ENCODE peak calls at places on chromosomes 12 and 14, in four cellular contexts. N, K, C and Z are unnamed samples. For H3K4me1, the result is how much of the 10 kb centered on the place peaks cover.

GRCh38 chr14:53044486-53044885 is 93.6 kb upstream of the FERMT2 start:
- DNase-seq in C (no peak), N (no peak), K (no peak), Z (no peak)

GRCh38 chr14:61257469-61258057 is 23.6 kb downstream of the TMEM30B start:
- DNase-seq in K (no peak), C (no peak), N (no peak), Z (no peak)

GRCh38 chr12:90569685-90570084 is 385.3 kb downstream of the CCER1 start:
- DNase-seq in C (no peak), N (no peak), K (no peak), Z (no peak)

GRCh38 chr14:54348001-54348611 is 48.7 kb upstream of the CDKN3 start:
- DNase-seq in N (no peak), C (peak), K (no peak), Z (no peak)

GRCh38 chr12:46676797-46677520 is 148.8 kb downstream of the SLC38A4 start:
- DNase-seq in K (no peak), C (no peak), N (no peak), Z (no peak)

GRCh38 chr12:12563529-12563928 is 866 bp upstream of the DUSP16 start:
- DNase-seq in K (no peak), C (no peak), N (no peak), Z (no peak)

GRCh38 chr14:32596390-32596789 is 267.3 kb downstream of the AKAP6 start:
- DNase-seq in K (no peak), N (no peak), C (no peak), Z (no peak)

GRCh38 chr14:95303107-95303506 is 16.6 kb downstream of the CLMN start:
- DNase-seq in K (no peak), C (no peak), N (no peak), Z (no peak)

GRCh38 chr14:26328766-26329165 is 269.1 kb downstream of the NOVA1 start:
- DNase-seq in N (no peak), K (no peak), C (no peak), Z (no peak)

GRCh38 chr12:104578453-104578852 is 121.7 kb downstream of the CHST11 start:
- DNase-seq in N (no peak), C (no peak), K (no peak), Z (no peak)

GRCh38 chr12:117514016-117514415 is 152.6 kb upstream of the NOS1 start:
- DNase-seq in K (no peak), C (peak), N (no peak), Z (no peak)

GRCh38 chr14:54796961-54797360 is 105.7 kb downstream of the GCH1 start:
- DNase-seq in K (peak), N (no peak), C (no peak), Z (no peak)

GRCh38 chr14:91329615-91330014 is 85.1 kb upstream of the GPR68 start:
- DNase-seq in K (no peak), N (no peak), C (no peak), Z (peak)

GRCh38 chr14:43135877-43136411 is 1371.1 kb downstream of the FSCB start:
- DNase-seq in N (peak), C (no peak), K (no peak), Z (peak)

GRCh38 chr14:106840258-106840657 is 1313.9 kb downstream of the TMEM121 start:
- DNase-seq in K (no peak), C (no peak), N (no peak), Z (no peak)

GRCh38 chr12:15534322-15534721 is 212.0 kb downstream of the PTPRO start:
- DNase-seq in C (no peak), K (no peak), N (no peak), Z (no peak)

GRCh38 chr12:31238764-31239387 is 87.1 kb downstream of the SINHCAF start:
- DNase-seq in N (peak), K (no peak), C (peak), Z (peak)

GRCh38 chr14:94394025-94394493 is 5.7 kb upstream of the SERPINA1 start:
- DNase-seq in K (no peak), C (no peak), N (no peak), Z (no peak)

GRCh38 chr12:92702754-92703679 is at the start of gene PLEKHG7:
- DNase-seq in N (no peak), K (no peak), C (no peak), Z (no peak)

GRCh38 chr12:69886715-69887114 is 61.7 kb downstream of the MYRFL start:
- DNase-seq in K (no peak), N (no peak), C (no peak), Z (no peak)

GRCh38 chr12:69885656-69886055 is 60.6 kb downstream of the MYRFL start:
- DNase-seq in K (no peak), C (no peak), N (no peak), Z (no peak)

GRCh38 chr12:69881771-69882170 is 56.7 kb downstream of the MYRFL start:
- DNase-seq in N (no peak), C (no peak), K (no peak), Z (no peak)

GRCh38 chr12:69884386-69884785 is 59.4 kb downstream of the MYRFL start:
- DNase-seq in N (no peak), C (no peak), K (no peak), Z (peak)

DNA sequence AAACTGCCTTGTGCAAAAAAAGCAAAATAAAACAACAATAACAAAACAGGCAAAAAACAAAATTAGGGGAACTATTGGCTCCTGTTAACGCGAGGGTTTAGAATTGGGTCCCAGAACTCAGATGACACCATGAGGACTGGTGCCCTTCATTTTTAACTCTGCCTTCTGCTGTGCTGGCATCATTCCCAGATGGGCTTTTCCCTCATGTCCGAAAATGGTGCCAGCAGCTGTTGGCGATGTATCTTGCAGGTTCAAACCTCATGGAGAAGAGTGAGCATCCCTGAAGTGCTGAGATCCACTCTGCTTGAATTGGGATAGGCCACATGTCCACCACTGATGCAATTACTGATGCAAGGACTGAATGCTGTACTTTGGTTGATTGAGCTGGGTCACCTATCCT is 61.1 kb downstream of the MYRFL start:
- DNase-seq in N (no peak), C (no peak), K (no peak), Z (no peak)
- H3K27ac ChIP-seq in N (no peak), C (no peak), K (no peak), Z (no peak)

DNA sequence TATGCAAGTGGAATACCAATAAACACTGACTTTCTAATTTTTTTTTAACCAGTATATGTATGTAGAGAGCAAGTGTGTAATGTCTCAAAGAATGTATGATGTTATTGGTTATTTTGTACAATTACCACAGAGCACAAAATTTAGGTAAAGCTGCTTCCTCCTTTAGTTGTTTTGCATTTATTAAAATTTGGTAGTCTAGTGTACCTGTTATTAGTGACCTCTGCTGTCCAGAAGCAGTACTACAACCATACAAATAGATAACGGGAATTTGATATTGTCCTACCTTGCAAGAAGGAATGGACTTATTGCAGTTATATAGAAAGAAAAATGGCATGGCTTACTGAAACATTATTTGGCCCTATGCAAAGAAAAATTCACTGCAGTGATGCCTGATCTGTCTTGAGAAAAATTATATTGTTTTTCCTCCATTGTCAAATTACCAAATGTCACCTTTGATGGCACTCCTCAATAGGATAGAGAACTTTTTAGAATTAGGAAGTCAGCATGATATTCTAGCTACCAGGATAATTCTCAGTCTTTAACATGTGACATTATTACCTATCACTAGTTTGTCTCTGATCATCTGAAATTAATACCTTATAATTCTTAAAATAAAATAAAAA is 153.9 kb upstream of the RMST start:
- DNase-seq in N (no peak), C (peak), K (peak), Z (no peak)
- TF ChIP-seq CTCF in N (peak), C (peak), K (no peak), Z (peak)

GRCh38 chr12:6211421-6211869 is 11.2 kb downstream of the CD9 start:
- DNase-seq in K (no peak), N (no peak), C (no peak), Z (no peak)
- H3K4me1 ChIP-seq in K (half or more), N (under half), C (under half), Z (under half)

GRCh38 chr12:34209259-34209835 is 187.1 kb downstream of the ALG10 start:
- DNase-seq in N (no peak), C (no peak), K (no peak), Z (no peak)

GRCh38 chr12:34208331-34209258 is 186.3 kb downstream of the ALG10 start:
- DNase-seq in N (no peak), K (no peak), C (no peak), Z (no peak)

GRCh38 chr12:34210183-34210582 is 187.9 kb downstream of the ALG10 start:
- DNase-seq in N (no peak), C (no peak), K (no peak), Z (no peak)

GRCh38 chr12:34206061-34206785 is 183.9 kb downstream of the ALG10 start:
- DNase-seq in K (no peak), N (no peak), C (no peak), Z (no peak)

DNA sequence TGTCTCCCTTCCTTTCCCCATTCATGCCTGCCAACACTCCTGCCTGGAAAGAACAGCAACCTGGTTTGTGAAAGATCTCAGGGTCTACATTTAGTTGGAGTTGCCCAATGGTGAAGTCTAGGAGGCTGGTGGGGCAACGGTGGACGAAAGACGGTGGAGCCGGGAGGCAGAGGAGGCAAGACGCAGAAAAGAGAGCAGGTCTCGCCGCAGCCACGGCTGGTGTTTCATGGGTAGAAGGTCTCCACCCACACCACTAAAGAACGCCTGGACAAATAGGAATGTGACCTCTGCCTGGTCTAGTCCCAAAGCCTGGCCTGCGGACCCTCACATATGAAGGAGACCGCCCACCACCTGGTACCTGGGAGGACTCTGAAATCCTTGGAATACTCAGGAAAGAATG is 185.6 kb downstream of the ALG10 start:
- DNase-seq in N (no peak), C (no peak), K (no peak), Z (no peak)
- H3K27ac ChIP-seq in N (no peak), C (no peak), K (no peak), Z (no peak)

GRCh38 chr12:22541496-22541895 is 2.8 kb downstream of the C2CD5 start:
- DNase-seq in N (no peak), C (no peak), K (no peak), Z (no peak)
- TF ChIP-seq CTCF in N (no peak), C (no peak), K (no peak), Z (no peak)

DNA sequence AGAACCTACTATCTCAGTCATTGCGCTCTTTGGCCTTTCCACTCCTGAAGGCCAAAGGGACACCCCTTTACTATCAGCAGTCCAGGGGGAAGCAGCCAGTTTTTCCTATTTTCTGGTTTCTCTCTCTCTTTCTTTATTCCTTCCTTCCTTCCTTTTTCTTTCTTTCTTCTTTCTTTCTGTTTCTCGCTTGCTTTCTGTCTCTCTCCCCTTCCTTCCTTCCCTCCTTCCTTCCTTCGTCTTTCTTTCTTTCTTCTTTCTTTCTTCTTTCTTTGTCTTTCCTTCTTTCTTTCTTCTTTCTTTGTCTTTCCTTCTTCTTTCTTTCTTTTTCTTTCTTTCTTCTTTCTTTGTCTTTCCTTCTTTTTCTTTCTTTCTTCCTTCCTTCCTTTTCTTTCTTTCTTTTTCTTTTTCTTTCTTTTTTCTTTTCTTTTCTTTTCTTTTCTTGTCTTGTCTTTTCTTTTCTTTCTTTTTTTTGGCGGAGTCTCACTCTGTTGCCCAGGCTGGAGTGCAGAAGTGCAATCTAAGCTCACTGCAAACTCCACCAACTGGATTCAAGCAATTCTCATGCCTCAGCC is 64.9 kb upstream of the OTX2 start:
- DNase-seq in C (no peak), K (no peak), N (no peak), Z (no peak)
- H3K4me1 ChIP-seq in C (under half), K (under half), N (under half), Z (under half)

GRCh38 chr14:99263564-99264330 is 8.2 kb downstream of the BCL11B start:
- DNase-seq in N (no peak), C (no peak), K (no peak), Z (no peak)
- H3K27ac ChIP-seq in N (no peak), C (no peak), K (peak), Z (no peak)

GRCh38 chr14:30252800-30253425 is 306.0 kb upstream of the G2E3 start:
- DNase-seq in K (no peak), N (no peak), C (no peak), Z (no peak)

GRCh38 chr14:30251557-30252100 is 307.3 kb upstream of the G2E3 start:
- DNase-seq in N (no peak), K (no peak), C (no peak), Z (no peak)

GRCh38 chr14:30256627-30257026 is 302.3 kb upstream of the G2E3 start:
- DNase-seq in C (no peak), K (no peak), N (no peak), Z (no peak)

GRCh38 chr14:30252151-30252550 is 306.8 kb upstream of the G2E3 start:
- DNase-seq in C (no peak), N (no peak), K (no peak), Z (no peak)

DNA sequence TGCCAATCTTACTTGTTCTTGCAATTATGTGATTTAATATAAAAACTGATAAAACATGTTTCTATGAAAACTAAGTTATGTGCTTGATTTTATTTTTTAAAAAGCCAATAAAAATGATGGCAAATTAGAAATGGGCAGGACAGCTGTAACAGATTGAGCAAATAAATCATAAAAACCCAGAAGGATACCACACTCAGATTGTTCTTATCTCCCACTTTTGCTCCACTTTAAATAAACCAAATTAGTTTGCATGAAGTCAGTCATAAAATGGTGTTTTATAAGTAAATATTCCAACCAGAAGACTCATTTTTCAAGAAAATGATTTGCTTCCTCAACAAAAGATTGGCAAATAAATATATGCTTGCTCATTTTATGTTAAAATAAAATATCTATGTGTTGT is 307.9 kb upstream of the G2E3 start:
- DNase-seq in N (no peak), C (no peak), K (no peak), Z (no peak)
- TF ChIP-seq CTCF in N (no peak), C (no peak), K (no peak), Z (no peak)